ENCODE peak calls at places on chromosomes 12 and 14, in nine cellular contexts. F is GM12878, O is OCI-LY7, B is PC-9, I is HCT116, L is endothelial cell of umbilical vein, H is IMR-90, E is PC-3, D is astrocyte. G is an unnamed sample. For H4K20me1, the result is how much of the 10 kb centered on the place peaks cover.

GRCh38 chr14:65565948-65566347 is 153.4 kb downstream of the FUT8 start:
- DNase-seq in F (peak), O (no peak), B (no peak), I (no peak), L (no peak), H (no peak), E (no peak), D (peak), G (no peak)

GRCh38 chr12:94997061-94997460 is 6.4 kb downstream of the NDUFA12 start:
- DNase-seq in F (no peak), O (no peak), B (no peak), I (no peak), L (no peak), H (no peak), E (no peak), D (no peak), G (no peak)

GRCh38 chr14:94392510-94392935 is 4.1 kb upstream of the SERPINA1 start:
- DNase-seq in F (peak), O (no peak), B (no peak), I (no peak), L (no peak), H (peak), E (peak), D (peak), G (no peak)

GRCh38 chr14:58809520-58809919 is 171.8 kb downstream of the DACT1 start:
- DNase-seq in F (no peak), O (no peak), B (no peak), I (no peak), L (no peak), H (no peak), E (no peak), D (no peak), G (no peak)

GRCh38 chr12:21941522-21942376 is 523 bp upstream of the ABCC9 start:
- DNase-seq in F (no peak), O (no peak), B (no peak), I (no peak), L (peak), H (peak), E (no peak), D (peak), G (peak)

GRCh38 chr14:64061706-64062105 is 208.9 kb downstream of the SYNE2 start:
- DNase-seq in F (no peak), O (no peak), B (no peak), I (no peak), L (no peak), H (no peak), E (peak), D (no peak), G (no peak)

GRCh38 chr12:7130791-7131501 is 775 bp downstream of the CLSTN3 start:
- DNase-seq in F (no peak), O (peak), B (peak), I (no peak), L (peak), H (peak), E (peak), D (peak), G (peak)

GRCh38 chr12:503111-503761 is 43.5 kb downstream of the B4GALNT3 start:
- DNase-seq in F (no peak), O (no peak), B (peak), I (peak), L (peak), H (no peak), E (peak), D (no peak), G (peak)

GRCh38 chr14:105629886-105630215 is 103.5 kb downstream of the TMEM121 start:
- DNase-seq in F (no peak), O (no peak), B (no peak), I (no peak), L (no peak), H (no peak), E (no peak), D (no peak), G (no peak)

GRCh38 chr12:71840226-71840847 is 778 bp downstream of the TBC1D15 start:
- DNase-seq in F (no peak), O (no peak), B (no peak), I (peak), L (peak), H (peak), E (peak), D (peak), G (no peak)

GRCh38 chr12:118694128-118694775 is 287.1 kb upstream of the SRRM4 start:
- DNase-seq in F (no peak), O (no peak), B (no peak), I (no peak), L (no peak), H (no peak), E (no peak), D (no peak), G (no peak)

GRCh38 chr12:132352896-132353800 is 23.8 kb upstream of the GALNT9 start:
- DNase-seq in F (no peak), O (no peak), B (no peak), I (no peak), L (no peak), H (no peak), E (no peak), D (no peak), G (peak)

GRCh38 chr12:33116284-33116683 is 219.7 kb upstream of the PKP2 start:
- DNase-seq in F (no peak), O (no peak), B (peak), I (no peak), L (no peak), H (no peak), E (peak), D (no peak), G (no peak)

GRCh38 chr12:6407206-6407954 is 23.4 kb downstream of the LTBR start:
- DNase-seq in F (no peak), O (no peak), B (no peak), I (no peak), L (no peak), H (no peak), E (no peak), D (no peak), G (no peak)

GRCh38 chr12:67592228-67593011 is 56.1 kb upstream of the DYRK2 start:
- DNase-seq in F (peak), O (no peak), B (peak), I (peak), L (no peak), H (peak), E (peak), D (peak), G (no peak)

GRCh38 chr12:64679487-64679983 is 69.2 kb downstream of the RASSF3 start:
- DNase-seq in F (no peak), O (no peak), B (peak), I (peak), L (peak), H (peak), E (peak), D (peak), G (no peak)

GRCh38 chr12:124727244-124727673 is 136.4 kb downstream of the SCARB1 start:
- DNase-seq in F (no peak), O (no peak), B (peak), I (peak), L (peak), H (no peak), E (peak), D (peak), G (no peak)

GRCh38 chr14:35390577-35391387 is 13.8 kb downstream of the NFKBIA start:
- DNase-seq in F (no peak), O (no peak), B (peak), I (no peak), L (no peak), H (no peak), E (peak), D (peak), G (no peak)

GRCh38 chr12:77830502-77830901 is at the start of gene NAV3:
- DNase-seq in F (no peak), O (peak), B (no peak), I (no peak), L (peak), H (no peak), E (no peak), D (peak), G (no peak)

GRCh38 chr14:59161571-59162175 is 26.8 kb upstream of the DAAM1 start:
- DNase-seq in F (no peak), O (no peak), B (peak), I (peak), L (peak), H (peak), E (peak), D (peak), G (no peak)

GRCh38 chr12:77685112-77685511 is 145.6 kb upstream of the NAV3 start:
- DNase-seq in F (peak), O (peak), B (peak), I (peak), L (peak), H (peak), E (peak), D (peak), G (peak)

GRCh38 chr14:93113678-93114067 is 2.1 kb downstream of the ITPK1 start:
- DNase-seq in F (no peak), O (no peak), B (no peak), I (no peak), L (no peak), H (no peak), E (no peak), D (no peak), G (peak)

GRCh38 chr14:20455355-20456300 is 602 bp downstream of the APEX1 start:
- DNase-seq in F (no peak), O (peak), B (no peak), I (no peak), L (no peak), H (peak), E (peak), D (peak), G (no peak)

GRCh38 chr12:55720894-55721444 is 776 bp downstream of the RDH5 start:
- DNase-seq in F (no peak), O (no peak), B (peak), I (peak), L (peak), H (peak), E (peak), D (peak), G (peak)

GRCh38 chr14:44112774-44113460 is 394.2 kb downstream of the FSCB start:
- DNase-seq in F (no peak), O (no peak), B (no peak), I (no peak), L (no peak), H (no peak), E (peak), D (no peak), G (no peak)

GRCh38 chr14:56972948-56973347 is 162.7 kb upstream of the OTX2 start:
- DNase-seq in F (no peak), O (no peak), B (no peak), I (no peak), L (no peak), H (no peak), E (no peak), D (no peak), G (no peak)

GRCh38 chr14:74973003-74973614 is 17.7 kb upstream of the PGF start:
- DNase-seq in F (no peak), O (peak), B (peak), I (no peak), L (peak), H (peak), E (no peak), D (peak), G (no peak)

GRCh38 chr12:123942277-123942653 is 30.4 kb downstream of the CCDC92 start:
- DNase-seq in F (no peak), O (no peak), B (no peak), I (no peak), L (peak), H (peak), E (peak), D (peak), G (no peak)

GRCh38 chr14:65465584-65465983 is 53.1 kb downstream of the FUT8 start:
- DNase-seq in F (no peak), O (no peak), B (no peak), I (no peak), L (no peak), H (no peak), E (no peak), D (no peak), G (no peak)

GRCh38 chr14:68619805-68620574 is 172.9 kb downstream of the ZFP36L1 start:
- DNase-seq in F (no peak), O (no peak), B (peak), I (peak), L (no peak), H (peak), E (peak), D (peak), G (no peak)

GRCh38 chr12:22409071-22409951 is 74.8 kb upstream of the ST8SIA1 start:
- DNase-seq in F (peak), O (no peak), B (no peak), I (no peak), L (no peak), H (no peak), E (no peak), D (no peak), G (no peak)

GRCh38 chr14:83733670-83734069 is 1796.3 kb upstream of the FLRT2 start:
- DNase-seq in F (no peak), O (no peak), B (no peak), I (no peak), L (no peak), H (no peak), E (no peak), D (no peak), G (no peak)

GRCh38 chr14:75610839-75611238 is 32.4 kb downstream of the FLVCR2 start:
- DNase-seq in F (no peak), O (no peak), B (no peak), I (no peak), L (no peak), H (no peak), E (no peak), D (no peak), G (no peak)

GRCh38 chr12:109461846-109462766 is 15.0 kb downstream of the KCTD10 start:
- DNase-seq in F (no peak), O (no peak), B (peak), I (no peak), L (peak), H (peak), E (peak), D (peak), G (no peak)
- H4K20me1 ChIP-seq in F (under half), O (under half), B (under half), I (under half), L (under half), H (under half), E (under half), D (under half), G (under half)

GRCh38 chr12:96235497-96235826 is 41.3 kb downstream of the ELK3 start:
- DNase-seq in F (no peak), O (no peak), B (no peak), I (no peak), L (no peak), H (no peak), E (no peak), D (no peak), G (no peak)

GRCh38 chr12:96233168-96233567 is 39.0 kb downstream of the ELK3 start:
- DNase-seq in F (no peak), O (no peak), B (no peak), I (no peak), L (no peak), H (no peak), E (no peak), D (no peak), G (no peak)

GRCh38 chr12:96236221-96236822 is 42.1 kb downstream of the ELK3 start:
- DNase-seq in F (no peak), O (no peak), B (no peak), I (no peak), L (no peak), H (peak), E (no peak), D (peak), G (no peak)

GRCh38 chr12:96234591-96235496 is 40.7 kb downstream of the ELK3 start:
- DNase-seq in F (no peak), O (no peak), B (no peak), I (no peak), L (no peak), H (no peak), E (no peak), D (no peak), G (no peak)

DNA sequence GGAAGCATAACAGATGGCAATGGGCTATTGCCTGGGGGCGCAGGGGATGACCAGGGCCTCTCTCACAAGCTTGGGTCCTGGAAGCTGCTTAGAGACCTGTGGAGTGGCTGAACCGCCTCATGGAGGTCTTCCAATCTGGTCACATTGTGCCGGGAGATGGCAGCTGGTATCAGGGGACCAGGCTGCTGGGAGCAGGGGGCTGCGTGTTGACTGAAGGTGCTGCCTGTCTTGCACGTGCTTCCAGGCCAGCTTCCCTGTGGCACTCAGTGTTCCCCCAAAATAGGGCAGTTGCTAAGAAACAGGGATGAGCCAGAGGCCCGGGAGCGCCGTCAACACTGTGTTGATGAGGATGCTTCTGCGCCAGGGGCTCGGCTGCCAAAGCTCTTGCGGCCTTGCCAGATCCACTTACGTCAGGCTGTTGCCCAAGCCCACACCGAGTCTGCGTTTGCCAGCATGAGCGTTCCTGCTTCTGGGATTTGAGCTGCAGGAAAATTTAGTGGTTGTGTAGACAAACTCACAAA is 39.8 kb downstream of the ELK3 start:
- DNase-seq in F (no peak), O (no peak), B (no peak), I (no peak), L (peak), H (peak), E (no peak), D (peak), G (no peak)
- H4K20me1 ChIP-seq in F (under half), O (under half), B (under half), I (under half), L (under half), H (half or more), E (under half), D (half or more), G (under half)

DNA sequence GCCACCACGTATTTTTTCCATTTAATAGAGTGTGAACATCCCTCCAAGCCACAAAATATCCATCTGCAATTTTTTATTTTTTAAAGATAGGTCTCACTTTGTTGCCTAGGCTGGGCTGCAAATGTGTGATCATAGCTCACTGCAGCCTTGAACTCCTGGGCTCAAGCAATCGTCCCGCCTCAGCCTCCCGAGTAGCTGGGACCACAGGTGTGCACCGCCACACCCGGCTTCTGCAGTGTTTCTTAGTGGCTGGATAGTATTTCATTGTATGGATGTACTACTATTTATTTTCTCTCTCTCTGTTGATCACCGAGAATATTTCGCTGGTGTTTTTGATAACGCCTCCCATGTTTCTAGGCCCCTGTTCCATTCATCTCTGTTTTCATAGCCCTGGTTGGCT is 17.5 kb downstream of the MLXIP start:
- DNase-seq in F (no peak), O (no peak), B (no peak), I (no peak), L (no peak), H (no peak), E (no peak), D (no peak), G (no peak)
- H4K20me1 ChIP-seq in F (under half), O (under half), B (under half), I (under half), L (under half), H (half or more), E (under half), D (half or more), G (under half)

DNA sequence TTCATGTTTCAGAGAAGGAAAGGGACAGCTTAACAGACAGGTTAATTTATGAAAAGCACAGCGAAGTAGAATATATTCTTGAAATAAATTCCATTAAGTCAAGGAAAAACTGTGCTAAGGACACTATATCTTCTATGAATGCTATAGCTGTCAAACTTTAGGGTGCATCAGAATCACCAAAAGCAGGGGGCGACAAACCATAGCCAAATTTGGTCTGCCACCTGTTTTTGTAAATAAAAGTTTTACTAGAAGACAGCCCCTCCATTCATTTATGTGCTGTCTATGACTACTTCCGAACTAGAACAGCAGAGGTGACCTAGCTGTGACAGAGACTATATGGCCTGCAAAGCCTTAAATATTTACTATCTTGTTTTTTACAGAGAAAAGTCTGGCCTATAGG is 25.9 kb downstream of the PPP4R3A start:
- DNase-seq in F (no peak), O (peak), B (no peak), I (no peak), L (no peak), H (no peak), E (no peak), D (no peak), G (no peak)
- H4K20me1 ChIP-seq in F (under half), O (under half), B (under half), I (under half), L (under half), H (under half), E (under half), D (half or more), G (under half)

DNA sequence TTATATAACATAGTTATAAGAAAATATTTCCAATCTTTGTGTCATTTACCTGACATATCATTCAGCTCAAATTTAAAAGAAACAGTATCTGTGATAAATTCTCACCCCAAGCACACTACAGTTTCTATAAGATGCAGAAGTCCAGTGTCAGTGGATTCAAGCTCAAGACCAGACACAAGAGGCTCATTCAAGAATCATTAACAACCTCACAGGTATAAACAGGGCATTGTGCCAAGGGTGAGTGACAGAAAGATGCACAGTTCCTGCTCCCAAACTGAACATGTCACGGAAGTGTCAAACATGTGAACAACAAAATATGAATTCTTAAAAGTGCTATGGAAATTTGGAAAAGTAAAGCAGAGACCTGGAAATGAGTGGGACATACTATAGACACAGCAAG is 12.8 kb downstream of the ATP2B1 start:
- DNase-seq in F (no peak), O (no peak), B (no peak), I (no peak), L (no peak), H (no peak), E (no peak), D (no peak), G (no peak)
- H4K20me1 ChIP-seq in F (under half), O (under half), B (under half), I (under half), L (under half), H (under half), E (half or more), D (under half), G (under half)